ENCODE peak calls at places on chromosomes 7 and 10, in six cellular contexts. K is astrocyte, Y is tibial nerve, S is colonic mucosa, N is HCT116, J is PC-3. A is an unnamed sample.

GRCh38 chr7:148110097-148110868 is 480.3 kb upstream of the C7orf33 start:
- DNase-seq in N (no peak), S (no peak), J (peak), Y (no peak), K (no peak), A (no peak)

GRCh38 chr7:152588350-152588749 is 87.6 kb downstream of the XRCC2 start:
- DNase-seq in K (peak), N (no peak), S (no peak), Y (no peak), J (peak), A (peak)

GRCh38 chr10:14389981-14390590 is 59.4 kb upstream of the FRMD4A start:
- DNase-seq in Y (no peak), N (no peak), S (no peak), K (no peak), J (no peak), A (no peak)

GRCh38 chr7:42083284-42083683 is 153.7 kb downstream of the GLI3 start:
- DNase-seq in Y (no peak), N (no peak), J (no peak), S (no peak), K (no peak), A (no peak)

GRCh38 chr7:102992820-102993531 is 80.2 kb downstream of the LRRC17 start:
- DNase-seq in N (peak), J (peak), K (peak), S (peak), Y (no peak), A (peak)

GRCh38 chr7:30848121-30848855 is 63.4 kb upstream of the AQP1 start:
- DNase-seq in K (no peak), J (no peak), Y (no peak), N (no peak), S (no peak), A (peak)

GRCh38 chr7:151063212-151063561 is 3.8 kb downstream of the SLC4A2 start:
- DNase-seq in Y (no peak), N (no peak), S (peak), K (peak), J (peak), A (no peak)

GRCh38 chr10:17607603-17608332 is 9.4 kb downstream of the HACD1 start:
- DNase-seq in K (peak), Y (no peak), S (no peak), N (peak), J (peak), A (peak)

GRCh38 chr10:3067045-3067858 is at the start of gene PFKP:
- DNase-seq in K (no peak), S (peak), Y (no peak), J (no peak), N (no peak), A (peak)

GRCh38 chr7:121069346-121070100 is 81.0 kb downstream of the CPED1 start:
- DNase-seq in J (peak), N (no peak), S (no peak), Y (no peak), K (peak), A (no peak)

GRCh38 chr7:30074422-30075030 is 46.3 kb downstream of the PLEKHA8 start:
- DNase-seq in Y (no peak), N (peak), S (no peak), K (peak), J (peak), A (peak)

GRCh38 chr7:95595825-95596182 is 512 bp downstream of the PDK4 start:
- DNase-seq in N (no peak), K (no peak), Y (no peak), S (peak), J (no peak), A (no peak)

GRCh38 chr7:27151341-27151944 is 940 bp downstream of the HOXA3 start:
- DNase-seq in Y (no peak), S (peak), N (no peak), J (peak), K (no peak), A (no peak)

GRCh38 chr7:96088579-96088978 is 233.3 kb downstream of the SLC25A13 start:
- DNase-seq in Y (no peak), N (no peak), S (no peak), K (peak), J (peak), A (no peak)

GRCh38 chr10:91759581-91759986 is 38.6 kb upstream of the TNKS2 start:
- DNase-seq in J (peak), K (peak), S (no peak), Y (no peak), N (no peak), A (no peak)

GRCh38 chr7:95469850-95470249 is 15.9 kb upstream of the ASB4 start:
- DNase-seq in S (no peak), K (no peak), J (no peak), Y (no peak), N (no peak), A (no peak)

GRCh38 chr7:123360631-123361030 is 160.9 kb upstream of the SLC13A1 start:
- DNase-seq in N (no peak), S (no peak), K (no peak), J (no peak), Y (no peak), A (no peak)
- H3K27ac ChIP-seq in N (no peak), S (no peak), K (no peak), J (no peak), Y (no peak), A (no peak)

GRCh38 chr7:69677905-69678793 is 79.9 kb downstream of the AUTS2 start:
- DNase-seq in S (no peak), N (no peak), K (no peak), J (no peak), Y (no peak), A (no peak)

GRCh38 chr7:69674701-69675182 is 76.5 kb downstream of the AUTS2 start:
- DNase-seq in N (no peak), Y (no peak), S (no peak), K (no peak), J (no peak), A (no peak)

GRCh38 chr7:69676247-69676646 is 78.0 kb downstream of the AUTS2 start:
- DNase-seq in N (no peak), Y (no peak), J (no peak), K (no peak), S (no peak), A (no peak)

GRCh38 chr7:69678794-69679103 is 80.5 kb downstream of the AUTS2 start:
- DNase-seq in N (no peak), Y (no peak), S (no peak), K (no peak), J (no peak), A (no peak)

DNA sequence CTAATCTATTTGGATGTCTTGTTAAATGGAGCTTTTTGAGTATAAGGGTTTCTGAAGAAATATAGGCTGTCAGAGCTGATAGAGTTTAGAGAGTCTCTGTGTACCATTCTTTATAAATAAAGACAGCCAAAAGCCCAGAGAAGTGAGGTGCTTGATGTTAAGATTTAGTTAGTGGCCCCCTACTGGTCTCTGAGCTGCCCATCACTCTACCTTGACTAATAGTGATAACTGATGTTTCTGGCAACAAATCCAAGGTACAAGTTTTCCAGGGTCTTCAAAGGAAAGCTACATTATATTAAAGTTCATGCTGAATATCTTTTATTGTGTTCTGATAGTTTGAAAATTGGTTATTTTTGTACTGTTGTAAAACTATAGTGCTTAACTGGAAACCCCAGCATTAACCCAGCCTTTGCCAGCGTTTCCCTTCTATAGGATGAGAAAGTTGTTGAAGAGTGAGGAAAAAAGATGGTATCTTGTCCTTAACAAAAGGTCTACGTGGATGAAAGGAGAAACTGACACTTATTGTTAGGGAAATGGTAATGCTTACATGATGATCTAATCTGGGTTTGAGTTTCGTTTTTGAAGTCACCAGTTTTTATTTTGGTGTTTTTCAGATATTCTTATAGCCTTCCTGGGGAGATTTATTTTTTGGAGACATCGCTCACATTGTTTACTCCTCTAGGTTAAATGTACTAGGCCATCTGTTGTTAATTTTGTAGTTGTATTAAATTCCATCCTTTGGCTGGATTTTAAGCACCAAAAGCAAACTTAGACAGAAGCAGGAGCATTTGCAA is 79.0 kb downstream of the AUTS2 start:
- DNase-seq in S (no peak), J (no peak), N (no peak), K (no peak), Y (no peak), A (no peak)
- TF ChIP-seq CTCF in S (no peak), J (no peak), N (no peak), K (peak), Y (peak), A (no peak)

GRCh38 chr7:86320341-86320740 is 323.4 kb upstream of the GRM3 start:
- DNase-seq in S (no peak), K (no peak), J (no peak), N (no peak), Y (no peak), A (no peak)
- H3K27ac ChIP-seq in S (no peak), K (no peak), J (no peak), N (no peak), Y (no peak), A (no peak)

GRCh38 chr10:122725768-122726167 is 26.1 kb upstream of the C10orf120 start:
- DNase-seq in N (peak), Y (no peak), S (no peak), K (no peak), J (peak), A (no peak)
- TF ChIP-seq CTCF in N (peak), Y (no peak), S (no peak), K (no peak), J (peak), A (no peak)

GRCh38 chr7:74290999-74291441 is 1.8 kb downstream of the CLIP2 start:
- DNase-seq in K (no peak), J (no peak), Y (no peak), S (peak), N (no peak), A (no peak)

GRCh38 chr7:74291535-74291934 is 2.3 kb downstream of the CLIP2 start:
- DNase-seq in J (no peak), Y (no peak), N (no peak), K (no peak), S (no peak), A (no peak)

GRCh38 chr7:74294191-74294998 is 5.2 kb downstream of the CLIP2 start:
- DNase-seq in Y (no peak), N (no peak), K (no peak), J (no peak), S (no peak), A (no peak)

GRCh38 chr7:74292757-74293576 is 3.8 kb downstream of the CLIP2 start:
- DNase-seq in N (peak), Y (no peak), K (no peak), J (no peak), S (peak), A (no peak)

GRCh38 chr7:74293577-74293908 is 4.3 kb downstream of the CLIP2 start:
- DNase-seq in J (no peak), N (no peak), S (no peak), K (no peak), Y (no peak), A (no peak)
- H3K27ac ChIP-seq in J (no peak), N (peak), S (peak), K (no peak), Y (peak), A (peak)

GRCh38 chr7:21722371-21722770 is 179.5 kb downstream of the DNAH11 start:
- DNase-seq in S (no peak), N (no peak), J (no peak), K (no peak), Y (no peak), A (peak)
- TF ChIP-seq CTCF in S (no peak), N (peak), J (peak), K (peak), Y (no peak), A (peak)

A was measured in RWPE1.